ENCODE peak calls at places on chromosomes 12 and 14, in six cellular contexts. One of them, this sample, is unnamed.

GRCh38 chr12:6070472-6071257 is 53.8 kb downstream of the VWF start:
- DNase-seq in CD8-positive, alpha-beta T cell: no peak
- DNase-seq in activated naive CD4-positive, alpha-beta T cell: no peak
- DNase-seq in astrocyte of the spinal cord: no peak
- DNase-seq in foreskin fibroblast: no peak
- DNase-seq in stimulated activated CD8-positive, alpha-beta memory T cell treated with anti-CD3 and anti-CD28 coated beads, Interleukin-7, amount 100 ng/mL, for 1 hour: no peak
- DNase-seq in this sample: peak; percentile 87

GRCh38 chr14:78007160-78007559 is 163.0 kb upstream of the NRXN3 start:
- DNase-seq in stimulated activated CD8-positive, alpha-beta memory T cell treated with anti-CD3 and anti-CD28 coated beads, Interleukin-7, amount 100 ng/mL, for 1 hour: no peak
- DNase-seq in CD8-positive, alpha-beta T cell: no peak
- DNase-seq in foreskin fibroblast: no peak
- DNase-seq in activated naive CD4-positive, alpha-beta T cell: no peak
- DNase-seq in astrocyte of the spinal cord: peak; percentile 33
- DNase-seq in this sample: no peak

GRCh38 chr12:24909667-24910066 is 39.2 kb downstream of the BCAT1 start:
- DNase-seq in CD8-positive, alpha-beta T cell: no peak
- DNase-seq in astrocyte of the spinal cord: peak; percentile 82
- DNase-seq in stimulated activated CD8-positive, alpha-beta memory T cell treated with anti-CD3 and anti-CD28 coated beads, Interleukin-7, amount 100 ng/mL, for 1 hour: no peak
- DNase-seq in activated naive CD4-positive, alpha-beta T cell: no peak
- DNase-seq in foreskin fibroblast: peak; percentile 95
- DNase-seq in this sample: peak; percentile 64

GRCh38 chr14:101024686-101025085 is 121.2 kb upstream of the RTL1 start:
- DNase-seq in stimulated activated CD8-positive, alpha-beta memory T cell treated with anti-CD3 and anti-CD28 coated beads, Interleukin-7, amount 100 ng/mL, for 1 hour: no peak
- DNase-seq in CD8-positive, alpha-beta T cell: no peak
- DNase-seq in foreskin fibroblast: no peak
- DNase-seq in activated naive CD4-positive, alpha-beta T cell: no peak
- DNase-seq in astrocyte of the spinal cord: no peak
- DNase-seq in this sample: no peak

GRCh38 chr12:114812858-114813761 is 129.1 kb upstream of the TBX3 start:
- DNase-seq in astrocyte of the spinal cord: peak; percentile 57
- DNase-seq in foreskin fibroblast: no peak
- DNase-seq in activated naive CD4-positive, alpha-beta T cell: no peak
- DNase-seq in stimulated activated CD8-positive, alpha-beta memory T cell treated with anti-CD3 and anti-CD28 coated beads, Interleukin-7, amount 100 ng/mL, for 1 hour: no peak
- DNase-seq in CD8-positive, alpha-beta T cell: no peak
- DNase-seq in this sample: peak; percentile 76

GRCh38 chr14:42192659-42193425 is 586.2 kb downstream of the LRFN5 start:
- DNase-seq in foreskin fibroblast: peak; percentile 92
- DNase-seq in CD8-positive, alpha-beta T cell: no peak
- DNase-seq in stimulated activated CD8-positive, alpha-beta memory T cell treated with anti-CD3 and anti-CD28 coated beads, Interleukin-7, amount 100 ng/mL, for 1 hour: no peak
- DNase-seq in astrocyte of the spinal cord: peak; percentile 94
- DNase-seq in activated naive CD4-positive, alpha-beta T cell: no peak
- DNase-seq in this sample: no peak

GRCh38 chr12:1851126-1851791 is 30.9 kb downstream of the LRTM2 start:
- DNase-seq in astrocyte of the spinal cord: peak; percentile 49
- DNase-seq in activated naive CD4-positive, alpha-beta T cell: no peak
- DNase-seq in CD8-positive, alpha-beta T cell: no peak
- DNase-seq in stimulated activated CD8-positive, alpha-beta memory T cell treated with anti-CD3 and anti-CD28 coated beads, Interleukin-7, amount 100 ng/mL, for 1 hour: no peak
- DNase-seq in foreskin fibroblast: no peak
- DNase-seq in this sample: no peak

GRCh38 chr14:66228267-66228970 is 257.8 kb upstream of the CCDC196 start:
- DNase-seq in stimulated activated CD8-positive, alpha-beta memory T cell treated with anti-CD3 and anti-CD28 coated beads, Interleukin-7, amount 100 ng/mL, for 1 hour: no peak
- DNase-seq in foreskin fibroblast: no peak
- DNase-seq in CD8-positive, alpha-beta T cell: no peak
- DNase-seq in astrocyte of the spinal cord: peak; percentile 5
- DNase-seq in activated naive CD4-positive, alpha-beta T cell: no peak
- DNase-seq in this sample: no peak

GRCh38 chr14:82642425-82642824 is 1108.8 kb upstream of the SEL1L start:
- DNase-seq in activated naive CD4-positive, alpha-beta T cell: no peak
- DNase-seq in foreskin fibroblast: no peak
- DNase-seq in CD8-positive, alpha-beta T cell: no peak
- DNase-seq in astrocyte of the spinal cord: peak; percentile 8
- DNase-seq in stimulated activated CD8-positive, alpha-beta memory T cell treated with anti-CD3 and anti-CD28 coated beads, Interleukin-7, amount 100 ng/mL, for 1 hour: no peak
- DNase-seq in this sample: peak; percentile 92

GRCh38 chr12:26177303-26177702 is 18.1 kb upstream of the SSPN start:
- DNase-seq in foreskin fibroblast: no peak
- DNase-seq in activated naive CD4-positive, alpha-beta T cell: no peak
- DNase-seq in CD8-positive, alpha-beta T cell: no peak
- DNase-seq in astrocyte of the spinal cord: no peak
- DNase-seq in stimulated activated CD8-positive, alpha-beta memory T cell treated with anti-CD3 and anti-CD28 coated beads, Interleukin-7, amount 100 ng/mL, for 1 hour: no peak
- DNase-seq in this sample: no peak

GRCh38 chr14:32435411-32435810 is 106.3 kb downstream of the AKAP6 start:
- DNase-seq in CD8-positive, alpha-beta T cell: no peak
- DNase-seq in astrocyte of the spinal cord: no peak
- DNase-seq in foreskin fibroblast: no peak
- DNase-seq in activated naive CD4-positive, alpha-beta T cell: no peak
- DNase-seq in stimulated activated CD8-positive, alpha-beta memory T cell treated with anti-CD3 and anti-CD28 coated beads, Interleukin-7, amount 100 ng/mL, for 1 hour: no peak
- DNase-seq in this sample: no peak

GRCh38 chr12:124500232-124501079 is 67.0 kb downstream of the NCOR2 start:
- DNase-seq in foreskin fibroblast: no peak
- DNase-seq in CD8-positive, alpha-beta T cell: no peak
- DNase-seq in astrocyte of the spinal cord: peak; percentile 62
- DNase-seq in activated naive CD4-positive, alpha-beta T cell: no peak
- DNase-seq in stimulated activated CD8-positive, alpha-beta memory T cell treated with anti-CD3 and anti-CD28 coated beads, Interleukin-7, amount 100 ng/mL, for 1 hour: no peak
- DNase-seq in this sample: no peak

GRCh38 chr14:70670992-70671651 is 29.4 kb downstream of the TTC9 start:
- DNase-seq in astrocyte of the spinal cord: no peak
- DNase-seq in foreskin fibroblast: no peak
- DNase-seq in activated naive CD4-positive, alpha-beta T cell: no peak
- DNase-seq in CD8-positive, alpha-beta T cell: no peak
- DNase-seq in stimulated activated CD8-positive, alpha-beta memory T cell treated with anti-CD3 and anti-CD28 coated beads, Interleukin-7, amount 100 ng/mL, for 1 hour: no peak
- DNase-seq in this sample: no peak